ENCODE peak calls at places on chromosomes 13 and 19, in five cellular contexts. L is heart left ventricle, E is cardiac muscle cell, O is HAP-1, M is suprapubic skin. Y is an unnamed sample.

GRCh38 chr13:113670541-113670940 is 3.5 kb downstream of the GRK1 start:
- DNase-seq in O (no peak), M (no peak), L (peak; percentile 3), E (no peak), Y (no peak)

GRCh38 chr13:43558942-43559341 is 227.8 kb downstream of the ENOX1 start:
- DNase-seq in L (no peak), M (no peak), E (no peak), O (no peak), Y (no peak)

GRCh38 chr13:95256086-95256485 is 45.2 kb downstream of the ABCC4 start:
- DNase-seq in E (peak; percentile 84), O (no peak), L (no peak), M (no peak), Y (no peak)

GRCh38 chr19:15437355-15438123 is 12.2 kb downstream of the WIZ start:
- DNase-seq in E (no peak), L (no peak), O (no peak), M (peak; percentile 59), Y (no peak)

GRCh38 chr13:32200741-32201140 is 114.4 kb downstream of the ZAR1L start:
- DNase-seq in M (no peak), E (peak; percentile 8), O (no peak), L (no peak), Y (no peak)

GRCh38 chr13:104592127-104592526 is 1525.9 kb upstream of the SLC10A2 start:
- DNase-seq in L (no peak), M (no peak), E (peak; percentile 48), O (no peak), Y (no peak)

GRCh38 chr19:34431681-34432402 is 3.7 kb downstream of the UBA2 start:
- DNase-seq in L (no peak), O (no peak), E (peak; percentile 5), M (no peak), Y (no peak)

GRCh38 chr19:15404780-15405211 is 14.0 kb downstream of the AKAP8L start:
- DNase-seq in E (no peak), M (no peak), O (no peak), L (no peak), Y (no peak)

GRCh38 chr13:101785858-101786257 is 333.4 kb downstream of the ITGBL1 start:
- DNase-seq in O (no peak), L (peak; percentile 26), M (no peak), E (no peak), Y (peak; percentile 54)

GRCh38 chr19:38784224-38784623 is 4.8 kb upstream of the LGALS7B start:
- DNase-seq in E (peak; percentile 57), O (no peak), M (no peak), L (no peak), Y (no peak)

GRCh38 chr19:45404557-45405434 is at the start of gene PPP1R13L:
- DNase-seq in M (peak; percentile 94), O (no peak), E (peak; percentile 80), L (peak; percentile 88), Y (no peak)

GRCh38 chr19:49597703-49597974 is 6.7 kb downstream of the PRR12 start:
- DNase-seq in O (no peak), E (no peak), L (no peak), M (no peak), Y (no peak)

GRCh38 chr13:32391101-32391620 is 36.8 kb downstream of the N4BP2L1 start:
- DNase-seq in E (no peak), O (peak; percentile 47), M (no peak), L (no peak), Y (no peak)

GRCh38 chr19:17450264-17451075 is 2.0 kb upstream of the TMEM221 start:
- DNase-seq in L (no peak), E (no peak), M (no peak), O (no peak), Y (no peak)

GRCh38 chr13:109376936-109377335 is 409.4 kb downstream of the IRS2 start:
- DNase-seq in E (no peak), L (no peak), M (no peak), O (no peak), Y (no peak)

GRCh38 chr19:622666-623065 is 10.7 kb downstream of the POLRMT start:
- DNase-seq in O (no peak), L (no peak), E (no peak), M (no peak), Y (no peak)

GRCh38 chr19:46471116-46471733 is at the start of gene PNMA8A:
- DNase-seq in L (peak; percentile 74), M (peak; percentile 74), E (peak; percentile 92), O (peak; percentile 76), Y (peak; percentile 95)

GRCh38 chr19:4337906-4338440 is 654 bp downstream of the STAP2 start:
- DNase-seq in E (peak; percentile 46), M (peak; percentile 65), L (no peak), O (no peak), Y (no peak)

GRCh38 chr13:110985570-110985969 is 70.7 kb upstream of the ANKRD10 start:
- DNase-seq in E (peak; percentile 33), M (no peak), L (no peak), O (no peak), Y (no peak)

GRCh38 chr13:46383383-46383782 is 3.7 kb downstream of the RUBCNL start:
- DNase-seq in E (no peak), M (no peak), O (no peak), L (no peak), Y (no peak)

GRCh38 chr19:5590865-5591154 is 23.1 kb upstream of the TINCR start:
- DNase-seq in M (no peak), E (no peak), O (no peak), L (no peak), Y (no peak)

GRCh38 chr19:17803264-17803896 is 8.4 kb downstream of the B3GNT3 start:
- DNase-seq in M (no peak), E (no peak), O (no peak), L (no peak), Y (no peak)

GRCh38 chr13:39765801-39766463 is 110.5 kb downstream of the COG6 start:
- DNase-seq in E (peak; percentile 40), L (peak; percentile 25), O (no peak), M (no peak), Y (no peak)

GRCh38 chr19:2680808-2681207 is 21.7 kb downstream of the GNG7 start:
- DNase-seq in O (no peak), M (no peak), L (no peak), E (no peak), Y (no peak)

GRCh38 chr13:77339408-77339807 is 12.5 kb upstream of the MYCBP2 start:
- DNase-seq in L (no peak), O (no peak), E (no peak), M (no peak), Y (no peak)
- H3K4me3 ChIP-seq in L (no peak overlapping the region), O (no peak overlapping the region), E (no peak overlapping the region), M (no peak overlapping the region), Y (no peak overlapping the region)

GRCh38 chr19:52115526-52116053 is 20.0 kb upstream of the ZNF841 start:
- DNase-seq in L (no peak), E (peak; percentile 4), M (no peak), O (no peak), Y (no peak)
- H3K9me3 ChIP-seq in L (peaks cover 13% of the 10 kb centered on the region), E (peaks cover 36% of the 10 kb centered on the region), M (peaks cover 92% of the 10 kb centered on the region), O (peaks cover 28% of the 10 kb centered on the region), Y (peaks cover 32% of the 10 kb centered on the region)

GRCh38 chr19:12788682-12789097 is 2.6 kb upstream of the JUNB start:
- DNase-seq in O (no peak), E (peak; percentile 78), M (peak; percentile 90), L (peak; percentile 91), Y (no peak)
- H3K4me3 ChIP-seq in O (no peak overlapping the region), E (peak overlapping the region; percentile 25), M (peak overlapping the region; percentile 88), L (peak overlapping the region; percentile 63), Y (no peak overlapping the region)

DNA sequence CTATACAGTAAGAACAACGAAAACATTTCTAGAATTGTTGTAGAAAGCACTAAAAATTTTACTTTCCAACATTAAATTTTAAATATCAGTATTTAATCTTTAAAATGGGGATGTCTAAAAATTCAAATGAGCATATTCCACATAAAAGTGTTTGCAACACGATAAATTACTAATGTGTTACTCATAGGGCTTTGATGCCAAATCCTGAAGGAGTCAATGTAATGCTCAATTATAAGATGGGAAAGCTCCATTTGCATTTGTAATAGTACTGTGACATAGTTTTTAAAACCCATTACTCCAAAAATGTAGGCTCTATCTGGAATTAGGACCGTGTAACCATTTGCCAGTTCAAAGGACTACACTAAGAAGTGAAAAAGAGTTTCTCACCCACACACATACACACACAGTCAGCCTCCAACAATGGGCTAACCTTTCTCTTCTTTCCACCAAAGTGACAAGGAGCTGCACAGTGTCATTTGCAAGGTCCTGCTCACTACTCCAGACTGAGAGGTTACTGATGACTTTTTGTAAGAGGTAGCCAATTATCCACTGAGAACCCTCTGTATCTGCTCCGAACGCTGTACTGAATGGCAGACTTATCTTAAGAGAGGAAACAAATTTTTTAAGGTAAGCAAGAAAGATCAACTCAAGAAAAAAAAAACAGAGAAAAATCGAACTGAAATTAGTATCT is 26.1 kb upstream of the EEF1AKMT1 start:
- DNase-seq in M (no peak), E (peak; percentile 62), O (no peak), L (no peak), Y (no peak)
- H3K9me3 ChIP-seq in M (no peaks in the 10 kb centered on the region), E (no peaks in the 10 kb centered on the region), O (no peaks in the 10 kb centered on the region), L (no peaks in the 10 kb centered on the region), Y (no peaks in the 10 kb centered on the region)

DNA sequence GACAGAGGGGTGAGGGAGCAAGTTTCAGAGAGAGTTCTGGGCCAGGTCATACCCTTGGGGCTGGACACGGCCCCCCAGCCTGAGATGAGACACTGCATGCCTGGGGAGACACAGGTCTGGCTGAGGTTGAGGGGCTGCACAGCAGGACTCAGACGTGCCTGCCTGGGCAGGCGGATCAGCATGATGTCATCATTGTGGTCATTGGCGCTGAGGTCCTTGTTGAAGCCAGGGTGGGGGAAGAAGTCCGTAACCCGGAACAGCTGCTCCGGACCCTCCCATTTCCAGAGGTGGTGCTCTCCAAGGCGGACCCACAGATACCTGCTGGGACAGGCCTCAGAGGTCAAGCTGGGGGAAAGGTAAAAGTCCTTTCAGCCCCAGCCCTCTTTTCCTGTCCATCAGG is 5.0 kb upstream of the KLK8 start:
- DNase-seq in L (no peak), M (no peak), E (no peak), O (no peak), Y (no peak)
- H3K4me3 ChIP-seq in L (no peak overlapping the region), M (no peak overlapping the region), E (no peak overlapping the region), O (no peak overlapping the region), Y (no peak overlapping the region)

DNA sequence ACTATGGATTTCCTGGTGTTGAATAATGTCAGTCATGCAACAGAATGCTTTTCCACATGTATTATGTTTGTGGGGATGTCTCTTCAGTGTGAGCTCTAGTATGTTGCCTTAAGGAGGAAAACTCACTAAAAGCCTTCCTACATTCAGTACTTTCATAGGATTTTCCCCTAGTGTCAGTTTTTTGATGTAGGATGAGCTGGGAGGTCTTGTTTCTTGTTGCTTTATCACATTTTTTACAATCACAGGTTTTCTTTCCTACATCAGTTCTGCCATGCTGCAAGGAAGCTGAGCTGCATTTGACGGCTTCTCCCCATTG is 8.5 kb upstream of the USP29 start:
- DNase-seq in E (no peak), L (no peak), O (no peak), M (no peak), Y (no peak)
- H3K9me3 ChIP-seq in E (no peaks in the 10 kb centered on the region), L (no peaks in the 10 kb centered on the region), O (peaks cover 13% of the 10 kb centered on the region), M (peaks cover 18% of the 10 kb centered on the region), Y (peaks cover 6% of the 10 kb centered on the region)

GRCh38 chr19:55206664-55207500 is 2.4 kb downstream of the PTPRH start:
- DNase-seq in M (peak; percentile 86), L (peak; percentile 86), O (peak; percentile 19), E (peak; percentile 97), Y (no peak)
- H3K4me3 ChIP-seq in M (peak overlapping the region; percentile 27), L (peak overlapping the region; percentile 42), O (no peak overlapping the region), E (no peak overlapping the region), Y (no peak overlapping the region)

DNA sequence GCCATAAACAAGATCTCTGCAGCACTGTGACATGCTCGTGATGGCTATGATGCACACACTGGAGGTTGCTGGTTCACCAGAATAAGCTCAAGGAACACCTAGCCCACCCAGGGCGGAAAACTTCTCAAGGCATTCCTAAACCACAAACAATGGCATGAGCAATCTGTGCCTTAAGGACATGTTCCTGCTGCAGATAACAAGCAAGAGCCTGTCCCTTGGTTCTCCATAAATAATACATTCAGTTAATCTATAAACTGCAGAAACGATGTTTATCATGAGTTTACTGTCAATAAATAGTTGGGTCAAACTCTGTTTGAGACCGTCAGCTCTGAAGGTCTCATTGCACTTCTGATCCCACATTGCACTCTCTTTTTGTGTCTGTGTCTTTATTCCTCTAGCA is 18.6 kb upstream of the ZNF266 start:
- DNase-seq in M (no peak), L (no peak), O (no peak), E (no peak), Y (no peak)
- H3K9me3 ChIP-seq in M (peaks cover 50% of the 10 kb centered on the region), L (no peaks in the 10 kb centered on the region), O (no peaks in the 10 kb centered on the region), E (no peaks in the 10 kb centered on the region), Y (peaks cover 9% of the 10 kb centered on the region)